ENCODE peak calls at places on chromosomes 7 and 10, in eight cellular contexts. D, I, F, X, V, O, C and R are unnamed samples.

GRCh38 chr7:149830997-149831729 is 7.0 kb upstream of the ZNF862 start:
- DNase-seq in D (no peak), I (no peak), F (no peak), X (no peak), V (no peak), O (no peak), C (no peak), R (no peak)

GRCh38 chr10:108363566-108363965 is 1199.1 kb upstream of the SORCS1 start:
- DNase-seq in D (no peak), I (no peak), F (no peak), X (no peak), V (no peak), O (no peak), C (no peak), R (no peak)

GRCh38 chr7:879093-879492 is 2.7 kb downstream of the GET4 start:
- DNase-seq in D (peak; percentile 69), I (no peak), F (no peak), X (no peak), V (peak; percentile 18), O (no peak), C (no peak), R (no peak)

GRCh38 chr10:57849726-57850357 is 417.9 kb downstream of the IPMK start:
- DNase-seq in D (no peak), I (no peak), F (peak; percentile 2), X (no peak), V (no peak), O (peak; percentile 32), C (no peak), R (no peak)

GRCh38 chr10:123858039-123858740 is 33.4 kb downstream of the CPXM2 start:
- DNase-seq in D (no peak), I (no peak), F (no peak), X (no peak), V (no peak), O (no peak), C (no peak), R (no peak)

GRCh38 chr10:110706690-110707098 is 62.6 kb downstream of the RBM20 start:
- DNase-seq in D (no peak), I (peak; percentile 36), F (peak; percentile 94), X (no peak), V (no peak), O (no peak), C (no peak), R (no peak)

GRCh38 chr10:93742633-93743349 is 14.9 kb upstream of the LGI1 start:
- DNase-seq in D (no peak), I (no peak), F (no peak), X (peak; percentile 27), V (no peak), O (peak; percentile 67), C (no peak), R (no peak)

GRCh38 chr7:39703143-39703542 is 79.8 kb downstream of the RALA start:
- DNase-seq in D (no peak), I (no peak), F (peak; percentile 27), X (no peak), V (no peak), O (peak; percentile 13), C (no peak), R (no peak)

GRCh38 chr10:118592675-118593330 is 2.6 kb downstream of the PRLHR start:
- DNase-seq in D (peak; percentile 49), I (no peak), F (no peak), X (no peak), V (no peak), O (no peak), C (no peak), R (no peak)

GRCh38 chr7:141915565-141915964 is 634 bp upstream of the OR9A4 start:
- DNase-seq in D (peak; percentile 60), I (no peak), F (no peak), X (peak; percentile 5), V (no peak), O (peak; percentile 48), C (no peak), R (no peak)

GRCh38 chr10:123635745-123636144 is 30.4 kb upstream of the GPR26 start:
- DNase-seq in D (no peak), I (no peak), F (no peak), X (no peak), V (no peak), O (no peak), C (no peak), R (no peak)

GRCh38 chr10:128612631-128613030 is 486.4 kb upstream of the MKI67 start:
- DNase-seq in D (no peak), I (no peak), F (no peak), X (no peak), V (no peak), O (no peak), C (no peak), R (no peak)

GRCh38 chr7:122092964-122093797 is 50.9 kb downstream of the AASS start:
- DNase-seq in D (peak; percentile 79), I (peak; percentile 72), F (peak; percentile 82), X (peak; percentile 28), V (peak; percentile 31), O (peak; percentile 61), C (peak; percentile 1), R (peak; percentile 31)

GRCh38 chr10:12660812-12661211 is 311.5 kb downstream of the CAMK1D start:
- DNase-seq in D (no peak), I (no peak), F (no peak), X (no peak), V (no peak), O (no peak), C (no peak), R (no peak)

GRCh38 chr10:129850790-129851189 is 113.3 kb downstream of the EBF3 start:
- DNase-seq in D (no peak), I (no peak), F (no peak), X (no peak), V (no peak), O (no peak), C (no peak), R (no peak)

GRCh38 chr10:69439350-69439739 is 11.9 kb upstream of the TSPAN15 start:
- DNase-seq in D (peak; percentile 32), I (no peak), F (no peak), X (no peak), V (no peak), O (no peak), C (no peak), R (no peak)

GRCh38 chr7:40758590-40758989 is 623.8 kb downstream of the SUGCT start:
- DNase-seq in D (no peak), I (no peak), F (no peak), X (no peak), V (no peak), O (no peak), C (no peak), R (no peak)

GRCh38 chr10:128047991-128048826 is 78.0 kb downstream of the MKI67 start:
- DNase-seq in D (no peak), I (peak; percentile 23), F (peak; percentile 53), X (peak; percentile 30), V (peak; percentile 58), O (peak; percentile 95), C (no peak), R (no peak)